ENCODE peak calls at places on chromosome 11, in six cellular contexts. F is brain microvascular endothelial cell, N is lung, H is heart right ventricle, R is upper lobe of right lung, D is PC-9. L is an unnamed sample.

GRCh38 chr11:104736503-104736902 is 161.8 kb downstream of the CASP12 start:
- DNase-seq in H (no peak), R (no peak), F (no peak), N (no peak), D (no peak), L (no peak)

GRCh38 chr11:57964660-57965059 is 59.0 kb upstream of the OR9Q1 start:
- DNase-seq in D (no peak), N (no peak), F (no peak), R (no peak), H (no peak), L (no peak)

GRCh38 chr11:72413914-72414628 is 20.3 kb downstream of the CLPB start:
- DNase-seq in D (peak; percentile 73), H (peak; percentile 86), N (peak; percentile 85), R (peak; percentile 91), F (peak; percentile 70), L (peak; percentile 56)

GRCh38 chr11:87299041-87299481 is 261.3 kb downstream of the TMEM135 start:
- DNase-seq in D (no peak), R (no peak), H (no peak), N (no peak), F (no peak), L (no peak)

GRCh38 chr11:132042296-132042695 is 671.9 kb downstream of the NTM start:
- DNase-seq in D (no peak), R (no peak), H (no peak), F (no peak), N (no peak), L (no peak)

GRCh38 chr11:86940122-86940777 is 14.9 kb downstream of the FZD4 start:
- DNase-seq in H (peak; percentile 39), F (peak; percentile 71), R (no peak), D (no peak), N (no peak), L (no peak)

GRCh38 chr11:2767751-2768150 is 68.0 kb upstream of the KCNQ1OT1 start:
- DNase-seq in H (no peak), F (no peak), R (no peak), N (peak; percentile 14), D (no peak), L (no peak)

GRCh38 chr11:120305286-120305685 is 19.8 kb upstream of the TLCD5 start:
- DNase-seq in R (no peak), D (no peak), N (no peak), H (no peak), F (no peak), L (no peak)

GRCh38 chr11:131823772-131824171 is 453.4 kb downstream of the NTM start:
- DNase-seq in H (no peak), F (no peak), D (no peak), R (no peak), N (no peak), L (no peak)

GRCh38 chr11:86816251-86816726 is 15.9 kb downstream of the PRSS23 start:
- DNase-seq in H (no peak), F (peak; percentile 69), D (peak; percentile 32), R (no peak), N (no peak), L (no peak)

GRCh38 chr11:804599-804964 is 449 bp downstream of the PIDD1 start:
- DNase-seq in N (no peak), R (no peak), F (no peak), D (no peak), H (no peak), L (no peak)

GRCh38 chr11:71218789-71219499 is 33.4 kb downstream of the SHANK2 start:
- DNase-seq in N (no peak), R (no peak), H (no peak), F (no peak), D (no peak), L (no peak)

GRCh38 chr11:61187505-61188130 is 15.7 kb upstream of the PGA3 start:
- DNase-seq in N (peak; percentile 71), F (peak; percentile 76), H (peak; percentile 56), D (peak; percentile 56), R (no peak), L (peak; percentile 66)

GRCh38 chr11:12127206-12127898 is 17.0 kb downstream of the MICAL2 start:
- DNase-seq in N (no peak), H (no peak), R (no peak), F (no peak), D (no peak), L (no peak)

GRCh38 chr11:12125609-12126149 is 15.3 kb downstream of the MICAL2 start:
- DNase-seq in H (no peak), F (no peak), N (no peak), R (peak; percentile 63), D (peak; percentile 74), L (no peak)

GRCh38 chr11:12128191-12128841 is 17.9 kb downstream of the MICAL2 start:
- DNase-seq in N (no peak), D (no peak), F (no peak), R (no peak), H (no peak), L (peak; percentile 72)

GRCh38 chr11:12124306-12124705 is 13.9 kb downstream of the MICAL2 start:
- DNase-seq in R (peak; percentile 16), F (no peak), N (no peak), D (no peak), H (no peak), L (no peak)

GRCh38 chr11:12126352-12127019 is 16.1 kb downstream of the MICAL2 start:
- DNase-seq in D (peak; percentile 80), H (no peak), R (peak; percentile 77), N (peak; percentile 64), F (peak; percentile 76), L (peak; percentile 88)
- TF ChIP-seq CTCF in D (no peak), H (no peak), R (peak; percentile 14), N (no peak), F (peak; percentile 23), L (no peak)

GRCh38 chr11:118167906-118168305 is 8.5 kb downstream of the SCN2B start:
- DNase-seq in N (no peak), H (no peak), D (no peak), F (no peak), R (no peak), L (no peak)
- H3K27me3 ChIP-seq in N (no peaks in the 10 kb centered on the region), H (peaks cover 3% of the 10 kb centered on the region), D (peaks cover 56% of the 10 kb centered on the region), F (peaks cover 7% of the 10 kb centered on the region), R (no peaks in the 10 kb centered on the region), L (no peaks in the 10 kb centered on the region)

DNA sequence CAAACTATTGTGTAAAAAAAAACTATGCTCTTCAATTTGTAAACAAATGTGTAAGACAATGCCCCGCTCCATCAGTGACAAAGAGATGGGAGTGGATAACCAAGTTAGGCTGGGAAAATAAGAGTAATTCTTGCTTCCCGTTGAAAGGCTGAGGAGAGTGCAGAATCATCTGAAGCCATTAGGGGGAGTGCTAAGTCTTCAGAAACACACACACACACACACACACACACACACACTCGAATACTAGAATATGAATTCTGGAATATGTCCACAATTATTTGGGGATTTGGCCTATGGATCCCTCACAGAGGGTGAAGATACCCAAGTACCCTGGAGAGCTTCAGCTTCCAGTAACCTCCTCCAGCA is 27.8 kb upstream of the ROBO3 start:
- DNase-seq in H (no peak), D (peak; percentile 68), R (no peak), F (peak; percentile 82), N (no peak), L (peak; percentile 53)
- TF ChIP-seq CTCF in H (no peak), D (peak; percentile 66), R (peak; percentile 4), F (peak; percentile 81), N (peak; percentile 38), L (peak; percentile 64)

GRCh38 chr11:44310198-44310455 is 188 bp upstream of the ALX4 start:
- DNase-seq in R (no peak), H (no peak), F (no peak), D (no peak), N (no peak), L (no peak)
- H3K27me3 ChIP-seq in R (peaks cover 93% of the 10 kb centered on the region), H (peaks cover 100% of the 10 kb centered on the region), F (peaks cover 85% of the 10 kb centered on the region), D (peaks cover 30% of the 10 kb centered on the region), N (peaks cover 15% of the 10 kb centered on the region), L (peaks cover 88% of the 10 kb centered on the region)

GRCh38 chr11:29343465-29344333 is 673.1 kb downstream of the KCNA4 start:
- DNase-seq in H (peak; percentile 49), D (no peak), F (peak; percentile 50), R (peak; percentile 76), N (peak; percentile 63), L (peak; percentile 14)
- TF ChIP-seq CTCF in H (peak; percentile 79), D (peak; percentile 93), F (peak; percentile 99), R (peak; percentile 84), N (no peak), L (peak; percentile 91)

GRCh38 chr11:84675631-84676030 is 951.5 kb downstream of the DLG2 start:
- DNase-seq in D (no peak), H (no peak), F (no peak), N (no peak), R (no peak), L (no peak)
- H3K27me3 ChIP-seq in D (no peaks in the 10 kb centered on the region), H (no peaks in the 10 kb centered on the region), F (no peaks in the 10 kb centered on the region), N (no peaks in the 10 kb centered on the region), R (no peaks in the 10 kb centered on the region), L (no peaks in the 10 kb centered on the region)

DNA sequence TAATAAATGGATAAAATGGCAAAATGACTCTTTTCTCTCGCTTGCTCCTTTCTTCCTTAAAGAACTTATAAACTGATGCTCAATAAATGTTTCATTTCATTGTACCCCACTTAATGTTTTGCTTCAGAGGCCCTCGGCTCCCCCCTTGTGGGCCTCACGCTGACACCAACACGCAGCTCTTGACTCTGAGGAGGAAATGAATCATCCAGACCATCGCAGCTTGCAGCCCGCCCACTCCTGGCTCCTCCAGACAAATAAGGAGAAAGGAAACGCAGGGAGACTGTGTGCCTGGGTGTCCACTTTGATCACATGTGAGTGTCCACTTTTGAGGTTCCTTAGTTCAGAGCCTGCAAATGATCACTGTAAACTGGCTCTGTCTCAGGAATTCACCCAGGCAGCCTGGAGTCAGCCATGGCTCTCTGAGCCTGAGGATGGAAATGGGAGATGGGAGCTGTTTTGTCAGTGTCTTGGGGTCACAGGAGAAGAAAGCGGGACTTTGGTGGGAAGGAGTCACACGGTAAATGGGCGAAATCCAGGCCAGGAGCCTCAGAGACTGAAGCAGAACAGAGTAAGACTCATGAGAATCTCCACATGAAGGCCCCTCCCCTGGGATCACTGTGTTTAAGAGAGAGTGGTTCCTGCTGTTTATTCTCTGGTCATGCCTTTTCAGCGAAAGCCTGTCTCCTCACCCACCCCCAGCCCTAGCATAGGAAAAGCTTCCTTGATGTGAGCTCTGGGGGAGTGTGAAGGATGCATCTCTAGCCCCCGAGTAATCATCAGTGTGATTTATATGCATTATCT is 96.5 kb downstream of the CWC15 start:
- DNase-seq in R (peak; percentile 76), H (peak; percentile 62), D (no peak), N (peak; percentile 59), F (peak; percentile 98), L (peak; percentile 67)
- TF ChIP-seq CTCF in R (peak; percentile 36), H (peak; percentile 61), D (no peak), N (no peak), F (peak; percentile 58), L (no peak)

GRCh38 chr11:13962198-13962561 is 343 bp upstream of the SPON1 start:
- DNase-seq in D (no peak), N (no peak), H (no peak), R (no peak), F (no peak), L (no peak)
- H3K27me3 ChIP-seq in D (no peaks in the 10 kb centered on the region), N (no peaks in the 10 kb centered on the region), H (peaks cover 98% of the 10 kb centered on the region), R (peaks cover 56% of the 10 kb centered on the region), F (peaks cover 79% of the 10 kb centered on the region), L (peaks cover 53% of the 10 kb centered on the region)

GRCh38 chr11:33687733-33688479 is 12.7 kb downstream of the C11orf91 start:
- DNase-seq in H (no peak), N (no peak), F (peak; percentile 74), D (peak; percentile 87), R (no peak), L (no peak)
- TF ChIP-seq CTCF in H (peak; percentile 78), N (no peak), F (peak; percentile 81), D (peak; percentile 97), R (peak; percentile 61), L (peak; percentile 22)